ENCODE peak calls at places on chromosomes 11 and 22, in eight cellular contexts. G is GM23338; O is NCI-H1105; Z is fibroblast of the aortic adventitia; M is amniotic stem cell; C is stimulated activated CD4-positive, alpha-beta T cell treated with anti-CD3 and anti-CD28 coated beads, Interleukin-2, amount 100 ng/mL, for 48 hours; K is anterior cingulate cortex; Y is IMR-90. X is an unnamed sample.

GRCh38 chr11:64971421-64972233 is at the start of gene MAJIN:
- DNase-seq in G (peak), O (no peak), Z (peak), M (no peak), C (peak), K (peak), Y (peak), X (no peak)

GRCh38 chr11:11798586-11799438 is 43.0 kb upstream of the USP47 start:
- DNase-seq in G (peak), O (no peak), Z (peak), M (peak), C (peak), K (peak), Y (peak), X (peak)

GRCh38 chr11:74720596-74721478 is 10.4 kb downstream of the CHRDL2 start:
- DNase-seq in G (peak), O (no peak), Z (peak), M (no peak), C (no peak), K (peak), Y (peak), X (no peak)

GRCh38 chr11:117440258-117440657 is 112.6 kb downstream of the CEP164 start:
- DNase-seq in G (no peak), O (no peak), Z (no peak), M (no peak), C (no peak), K (no peak), Y (no peak), X (no peak)

GRCh38 chr11:102266111-102266510 is 51.2 kb upstream of the BIRC3 start:
- DNase-seq in G (no peak), O (no peak), Z (peak), M (no peak), C (no peak), K (no peak), Y (no peak), X (no peak)

GRCh38 chr11:31492320-31492913 is 17.0 kb downstream of the IMMP1L start:
- DNase-seq in G (no peak), O (no peak), Z (peak), M (peak), C (no peak), K (no peak), Y (peak), X (no peak)

GRCh38 chr11:114061053-114062049 is 1.8 kb downstream of the ZBTB16 start:
- DNase-seq in G (peak), O (no peak), Z (no peak), M (no peak), C (no peak), K (peak), Y (no peak), X (peak)

GRCh38 chr22:37179622-37180420 is 8.2 kb downstream of the C1QTNF6 start:
- DNase-seq in G (no peak), O (no peak), Z (no peak), M (no peak), C (no peak), K (no peak), Y (no peak), X (no peak)

GRCh38 chr11:130037058-130037457 is 32.6 kb upstream of the APLP2 start:
- DNase-seq in G (no peak), O (no peak), Z (peak), M (no peak), C (no peak), K (no peak), Y (peak), X (no peak)

GRCh38 chr22:49490692-49491091 is 337.0 kb downstream of the BRD1 start:
- DNase-seq in G (no peak), O (no peak), Z (no peak), M (no peak), C (no peak), K (no peak), Y (no peak), X (no peak)

GRCh38 chr22:44584256-44584902 is 86.3 kb upstream of the RTL6 start:
- DNase-seq in G (no peak), O (no peak), Z (no peak), M (no peak), C (no peak), K (no peak), Y (no peak), X (no peak)

GRCh38 chr22:45502215-45503070 is at the start of gene FBLN1:
- DNase-seq in G (peak), O (peak), Z (no peak), M (no peak), C (no peak), K (no peak), Y (no peak), X (peak)

GRCh38 chr11:132639986-132640385 is 892.3 kb downstream of the OPCML start:
- DNase-seq in G (no peak), O (no peak), Z (no peak), M (no peak), C (no peak), K (no peak), Y (no peak), X (no peak)

GRCh38 chr11:1863352-1864215 is 10.7 kb downstream of the LSP1 start:
- DNase-seq in G (peak), O (no peak), Z (peak), M (peak), C (no peak), K (peak), Y (peak), X (no peak)

GRCh38 chr11:119513141-119513805 is 90.3 kb upstream of the THY1 start:
- DNase-seq in G (no peak), O (no peak), Z (peak), M (no peak), C (no peak), K (no peak), Y (no peak), X (peak)

GRCh38 chr11:102111787-102112653 is 1.8 kb downstream of the YAP1 start:
- DNase-seq in G (no peak), O (no peak), Z (peak), M (peak), C (no peak), K (no peak), Y (peak), X (no peak)

GRCh38 chr11:79414644-79415317 is 26.0 kb downstream of the TENM4 start:
- DNase-seq in G (no peak), O (no peak), Z (peak), M (no peak), C (no peak), K (no peak), Y (peak), X (no peak)

GRCh38 chr11:74070713-74071506 is 62.0 kb upstream of the UCP3 start:
- DNase-seq in G (no peak), O (peak), Z (no peak), M (no peak), C (no peak), K (no peak), Y (no peak), X (no peak)

GRCh38 chr11:126637800-126638175 is 282.3 kb downstream of the ST3GAL4 start:
- DNase-seq in G (no peak), O (no peak), Z (peak), M (peak), C (no peak), K (no peak), Y (peak), X (no peak)

GRCh38 chr11:2728663-2729332 is 29.0 kb upstream of the KCNQ1OT1 start:
- DNase-seq in G (no peak), O (no peak), Z (no peak), M (no peak), C (no peak), K (peak), Y (no peak), X (no peak)

GRCh38 chr11:119373917-119374631 is 7.4 kb downstream of the USP2 start:
- DNase-seq in G (peak), O (peak), Z (peak), M (peak), C (peak), K (peak), Y (peak), X (peak)

GRCh38 chr11:65102142-65103095 is 6.4 kb downstream of the VPS51 start:
- DNase-seq in G (no peak), O (no peak), Z (peak), M (no peak), C (no peak), K (peak), Y (peak), X (no peak)

GRCh38 chr11:129972596-129972995 is 30.0 kb downstream of the PRDM10 start:
- DNase-seq in G (peak), O (no peak), Z (no peak), M (no peak), C (no peak), K (no peak), Y (no peak), X (no peak)

GRCh38 chr11:57647368-57647767 is 2.3 kb downstream of the YPEL4 start:
- DNase-seq in G (peak), O (peak), Z (no peak), M (no peak), C (no peak), K (no peak), Y (no peak), X (no peak)

GRCh38 chr22:25840883-25841282 is 98.9 kb downstream of the MYO18B start:
- DNase-seq in G (no peak), O (no peak), Z (no peak), M (no peak), C (no peak), K (no peak), Y (no peak), X (no peak)

GRCh38 chr11:13782395-13783080 is 114.1 kb downstream of the FAR1 start:
- DNase-seq in G (no peak), O (no peak), Z (no peak), M (no peak), C (no peak), K (no peak), Y (no peak), X (peak)

GRCh38 chr11:124681421-124681820 is 7.7 kb downstream of the SPA17 start:
- DNase-seq in G (no peak), O (no peak), Z (no peak), M (no peak), C (no peak), K (no peak), Y (no peak), X (no peak)

GRCh38 chr11:22787565-22788162 is 41.9 kb downstream of the SVIP start:
- DNase-seq in G (peak), O (peak), Z (peak), M (peak), C (no peak), K (peak), Y (peak), X (peak)

GRCh38 chr11:113168358-113168757 is 146.0 kb upstream of the TTC12 start:
- DNase-seq in G (no peak), O (no peak), Z (no peak), M (no peak), C (no peak), K (no peak), Y (no peak), X (peak)

GRCh38 chr11:108927791-108928545 is 263.1 kb downstream of the DDX10 start:
- DNase-seq in G (no peak), O (no peak), Z (no peak), M (no peak), C (no peak), K (no peak), Y (peak), X (no peak)

X was measured in NCI-H82.